ENCODE peak calls at places on chromosomes 13 and 19, in eight cellular contexts. J, Z, A, F, Q, H, B and X are unnamed samples.

GRCh38 chr19:23884363-23884762 is 30.3 kb upstream of the ZNF726 start:
- DNase-seq in J (no peak), Z (no peak), A (no peak), F (no peak), Q (no peak), H (no peak), B (no peak), X (no peak)

GRCh38 chr13:44843403-44843802 is 145.9 kb downstream of the NUFIP1 start:
- DNase-seq in J (no peak), Z (no peak), A (no peak), F (no peak), Q (no peak), H (no peak), B (no peak), X (no peak)

GRCh38 chr19:4749870-4750269 is 26.2 kb upstream of the DPP9 start:
- DNase-seq in J (no peak), Z (no peak), A (no peak), F (no peak), Q (no peak), H (no peak), B (no peak), X (peak)

GRCh38 chr19:7492142-7493055 is 3.6 kb upstream of the PEX11G start:
- DNase-seq in J (peak), Z (no peak), A (no peak), F (no peak), Q (peak), H (no peak), B (no peak), X (no peak)

GRCh38 chr13:105333416-105333815 is 1202.0 kb downstream of the EFNB2 start:
- DNase-seq in J (no peak), Z (no peak), A (no peak), F (no peak), Q (no peak), H (no peak), B (no peak), X (no peak)

GRCh38 chr13:109592776-109593175 is 193.6 kb downstream of the IRS2 start:
- DNase-seq in J (no peak), Z (no peak), A (no peak), F (no peak), Q (no peak), H (no peak), B (no peak), X (no peak)

GRCh38 chr19:13834308-13834790 is 39.1 kb downstream of the ZSWIM4 start:
- DNase-seq in J (peak), Z (no peak), A (no peak), F (no peak), Q (no peak), H (no peak), B (no peak), X (no peak)

GRCh38 chr19:11196406-11197287 is 698 bp downstream of the KANK2 start:
- DNase-seq in J (no peak), Z (no peak), A (no peak), F (no peak), Q (no peak), H (peak), B (peak), X (no peak)

GRCh38 chr19:14405758-14406644 is 13.1 kb downstream of the DDX39A start:
- DNase-seq in J (peak), Z (peak), A (peak), F (peak), Q (peak), H (peak), B (peak), X (peak)

GRCh38 chr19:1855828-1856255 is 7.5 kb downstream of the KLF16 start:
- DNase-seq in J (no peak), Z (no peak), A (no peak), F (no peak), Q (peak), H (peak), B (no peak), X (no peak)

GRCh38 chr13:33561627-33562026 is 256.3 kb upstream of the RFC3 start:
- DNase-seq in J (no peak), Z (no peak), A (no peak), F (no peak), Q (no peak), H (no peak), B (no peak), X (no peak)

GRCh38 chr19:23263870-23264590 is 13.8 kb upstream of the ZNF724 start:
- DNase-seq in J (peak), Z (no peak), A (no peak), F (no peak), Q (peak), H (no peak), B (no peak), X (no peak)

GRCh38 chr13:95564091-95564490 is 11.6 kb downstream of the CLDN10 start:
- DNase-seq in J (peak), Z (no peak), A (no peak), F (no peak), Q (no peak), H (no peak), B (no peak), X (no peak)